ENCODE peak calls at places on chromosomes 5 and 9, in four cellular contexts. X is GM12878, C is H1, Q is HepG2. Z is an unnamed sample.

GRCh38 chr9:105993051-105993854 is 298.9 kb downstream of the TMEM38B start:
- DNase-seq in X (no peak), C (no peak), Q (no peak), Z (no peak)

GRCh38 chr5:97065475-97065874 is 76.9 kb downstream of the LIX1 start:
- DNase-seq in X (no peak), C (no peak), Q (no peak), Z (no peak)

GRCh38 chr5:112634796-112635195 is 102.9 kb upstream of the APC start:
- DNase-seq in X (no peak), C (no peak), Q (no peak), Z (no peak)

GRCh38 chr5:31894131-31894530 is 255.2 kb downstream of the PDZD2 start:
- DNase-seq in X (no peak), C (no peak), Q (no peak), Z (no peak)

GRCh38 chr9:76634356-76635054 is 129.7 kb upstream of the PCA3 start:
- DNase-seq in X (no peak), C (no peak), Q (peak; percentile 15), Z (no peak)

GRCh38 chr9:109274768-109275596 is 45.9 kb downstream of the EPB41L4B start:
- DNase-seq in X (no peak), C (no peak), Q (no peak), Z (no peak)

GRCh38 chr9:126989847-126990821 is 75.6 kb downstream of the RALGPS1 start:
- DNase-seq in X (no peak), C (no peak), Q (no peak), Z (no peak)

GRCh38 chr9:130254753-130255637 is 10.6 kb upstream of the HMCN2 start:
- DNase-seq in X (no peak), C (no peak), Q (no peak), Z (no peak)

GRCh38 chr5:175823731-175824525 is 47.5 kb upstream of the CPLX2 start:
- DNase-seq in X (no peak), C (no peak), Q (no peak), Z (no peak)

GRCh38 chr5:54793612-54794436 is 191.6 kb downstream of the ESM1 start:
- DNase-seq in X (no peak), C (no peak), Q (no peak), Z (no peak)

GRCh38 chr9:130601100-130601499 is 21.7 kb downstream of the FUBP3 start:
- DNase-seq in X (no peak), C (no peak), Q (peak; percentile 72), Z (no peak)

GRCh38 chr5:57037355-57037754 is 85.4 kb upstream of the MIER3 start:
- DNase-seq in X (no peak), C (peak; percentile 2), Q (peak; percentile 8), Z (peak; percentile 15)

GRCh38 chr5:108945094-108945493 is 197.4 kb downstream of the FER start:
- DNase-seq in X (no peak), C (no peak), Q (no peak), Z (no peak)

GRCh38 chr9:135524130-135524861 is 3.1 kb downstream of the LCN1 start:
- DNase-seq in X (no peak), C (no peak), Q (no peak), Z (no peak)

GRCh38 chr5:161544350-161544765 is 2.2 kb downstream of the GABRB2 start:
- DNase-seq in X (no peak), C (no peak), Q (peak; percentile 30), Z (peak; percentile 61)

GRCh38 chr5:35360671-35361070 is 130.4 kb upstream of the PRLR start:
- DNase-seq in X (no peak), C (no peak), Q (no peak), Z (no peak)

GRCh38 chr9:16030513-16031185 is 477.8 kb downstream of the CCDC171 start:
- DNase-seq in X (peak; percentile 35), C (no peak), Q (no peak), Z (no peak)

GRCh38 chr5:67268233-67269011 is 71.8 kb upstream of the CD180 start:
- DNase-seq in X (no peak), C (no peak), Q (peak; percentile 62), Z (peak; percentile 72)

GRCh38 chr9:133112361-133113026 is 8.5 kb downstream of the RALGDS start:
- DNase-seq in X (peak; percentile 63), C (no peak), Q (no peak), Z (no peak)

GRCh38 chr9:120913673-120914266 is 12.8 kb downstream of the TRAF1 start:
- DNase-seq in X (no peak), C (no peak), Q (no peak), Z (no peak)

GRCh38 chr5:132422720-132423442 is 53.4 kb downstream of the SLC22A5 start:
- DNase-seq in X (no peak), C (no peak), Q (peak; percentile 81), Z (no peak)

GRCh38 chr5:52269853-52270252 is 517.9 kb upstream of the ITGA1 start:
- DNase-seq in X (no peak), C (no peak), Q (no peak), Z (no peak)

GRCh38 chr9:89359636-89360315 is 41.5 kb downstream of the SECISBP2 start:
- DNase-seq in X (no peak), C (no peak), Q (no peak), Z (no peak)

GRCh38 chr5:88113429-88113828 is 155.2 kb downstream of the TMEM161B start:
- DNase-seq in X (no peak), C (no peak), Q (no peak), Z (no peak)

GRCh38 chr9:34328500-34328982 is 527 bp downstream of the KIF24 start:
- DNase-seq in X (peak; percentile 5), C (no peak), Q (no peak), Z (no peak)

GRCh38 chr9:3478549-3478953 is 47.2 kb downstream of the RFX3 start:
- DNase-seq in X (peak; percentile 74), C (no peak), Q (peak; percentile 9), Z (no peak)

GRCh38 chr5:138954257-138955012 is 79.3 kb upstream of the LRRTM2 start:
- DNase-seq in X (no peak), C (no peak), Q (no peak), Z (no peak)

GRCh38 chr9:126482361-126483044 is 131.2 kb upstream of the LMX1B start:
- DNase-seq in X (no peak), C (peak; percentile 36), Q (no peak), Z (no peak)

GRCh38 chr5:149549461-149550266 is 1.6 kb downstream of the CSNK1A1 start:
- DNase-seq in X (peak; percentile 32), C (no peak), Q (peak; percentile 86), Z (peak; percentile 46)

GRCh38 chr5:172637122-172637580 is 3.9 kb upstream of the NEURL1B start:
- DNase-seq in X (no peak), C (no peak), Q (no peak), Z (no peak)

GRCh38 chr9:135448570-135449180 is 30.9 kb upstream of the PPP1R26 start:
- DNase-seq in X (no peak), C (no peak), Q (no peak), Z (peak; percentile 9)

GRCh38 chr5:135386886-135387628 is 12.0 kb downstream of the MACROH2A1 start:
- DNase-seq in X (no peak), C (no peak), Q (peak; percentile 13), Z (no peak)

GRCh38 chr9:129612123-129612522 is 8.8 kb downstream of the C9orf50 start:
- DNase-seq in X (no peak), C (no peak), Q (no peak), Z (no peak)

GRCh38 chr5:159518361-159518760 is 188.1 kb upstream of the IL12B start:
- DNase-seq in X (no peak), C (no peak), Q (no peak), Z (no peak)

GRCh38 chr9:112075009-112075378 is 100.1 kb downstream of the SUSD1 start:
- DNase-seq in X (no peak), C (no peak), Q (no peak), Z (no peak)

GRCh38 chr9:112076814-112077213 is 98.3 kb downstream of the SUSD1 start:
- DNase-seq in X (no peak), C (no peak), Q (no peak), Z (no peak)

GRCh38 chr9:112078432-112078831 is 96.7 kb downstream of the SUSD1 start:
- DNase-seq in X (peak; percentile 75), C (no peak), Q (no peak), Z (no peak)

GRCh38 chr9:112072721-112073553 is 102.2 kb downstream of the SUSD1 start:
- DNase-seq in X (no peak), C (no peak), Q (no peak), Z (no peak)

DNA sequence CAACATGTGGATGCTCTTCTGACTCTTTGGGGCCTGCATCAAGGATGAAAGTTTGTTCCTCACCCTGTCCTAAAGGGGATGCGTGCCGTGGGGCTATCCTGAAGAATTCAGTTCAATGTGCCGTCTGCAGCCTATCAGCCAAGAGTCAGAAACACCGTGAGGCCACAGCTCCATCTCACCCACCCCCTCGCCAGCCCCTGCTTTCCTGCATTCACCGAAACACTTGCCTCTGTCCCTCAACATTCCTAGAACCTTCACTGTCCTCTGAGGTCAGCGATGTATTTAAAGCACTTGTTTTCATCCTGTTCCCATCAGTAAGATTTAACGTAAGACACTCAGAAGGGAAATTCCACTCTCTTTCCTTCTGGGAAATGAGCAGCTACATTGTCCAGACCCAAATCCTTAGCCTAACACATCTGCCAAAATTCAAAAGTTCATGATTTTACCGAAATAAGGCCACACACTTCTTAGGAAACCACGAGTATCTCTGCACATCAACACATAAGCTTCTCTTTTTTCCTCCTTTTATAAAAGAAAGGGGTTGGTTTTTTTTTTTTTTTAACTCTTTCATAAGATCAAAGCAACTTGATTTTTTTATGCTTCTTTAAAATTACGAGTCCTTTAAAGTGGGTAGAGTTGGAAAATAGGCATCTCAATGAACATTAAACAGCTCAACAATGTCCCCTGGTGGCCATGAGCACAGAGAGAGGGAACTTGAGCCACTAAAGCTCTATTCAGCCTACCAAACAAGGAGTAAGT is 100.7 kb downstream of the SUSD1 start:
- DNase-seq in X (peak; percentile 84), C (no peak), Q (peak; percentile 40), Z (peak; percentile 53)
- H3K9ac ChIP-seq in X (peak overlapping the region; percentile 51), C (no peak overlapping the region), Q (no peak overlapping the region), Z (peak overlapping the region; percentile 44)

GRCh38 chr5:76836585-76836984 is 13.2 kb upstream of the S100Z start:
- DNase-seq in X (no peak), C (no peak), Q (no peak), Z (no peak)

GRCh38 chr5:76836181-76836580 is 13.6 kb upstream of the S100Z start:
- DNase-seq in X (no peak), C (no peak), Q (no peak), Z (no peak)

DNA sequence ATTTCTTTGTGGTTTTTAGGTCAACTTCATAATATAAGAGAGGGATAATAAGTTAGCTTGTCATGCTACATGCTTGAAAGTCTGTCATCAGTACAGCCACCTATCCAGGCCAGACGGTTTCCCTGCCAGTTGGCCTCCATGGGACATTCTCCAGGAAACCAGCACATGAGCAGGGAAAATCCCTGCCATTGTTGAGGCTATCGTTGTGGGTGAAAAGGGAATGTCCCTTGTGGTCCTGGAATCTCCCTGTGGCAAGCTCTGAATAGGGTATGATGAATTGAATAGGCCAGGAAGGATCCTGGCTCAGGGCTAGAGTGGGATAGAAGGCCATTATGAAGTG is 12.2 kb downstream of the F2RL1 start:
- DNase-seq in X (peak; percentile 27), C (no peak), Q (no peak), Z (no peak)
- TF ChIP-seq TCF12 in X (no peak), C (no peak), Q (no peak), Z (peak; percentile 80)

GRCh38 chr5:69024241-69024651 is 69.6 kb upstream of the SLC30A5 start:
- DNase-seq in X (no peak), C (no peak), Q (peak; percentile 58), Z (peak; percentile 68)
- TF ChIP-seq SIN3A in X (no peak), C (no peak), Q (no peak), Z (no peak)

DNA sequence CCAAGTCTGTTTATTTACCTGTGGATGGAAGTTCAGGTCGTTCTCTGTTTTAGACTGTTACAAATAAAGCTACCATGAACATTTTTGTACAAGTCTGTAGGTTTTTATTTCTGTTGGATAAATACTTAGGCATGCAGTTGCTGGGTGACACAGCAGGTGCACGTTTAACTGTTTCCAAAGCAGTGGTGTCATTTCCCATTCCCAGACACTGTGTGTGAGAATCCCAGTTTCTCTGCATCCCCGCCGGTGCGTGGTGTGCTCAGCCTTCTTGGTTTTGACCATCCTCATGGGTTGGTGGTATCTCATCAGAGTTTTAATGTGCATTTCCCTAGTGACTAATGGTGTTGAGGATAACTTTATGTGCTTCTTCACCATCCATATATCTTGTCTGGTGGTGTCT is 27.2 kb downstream of the AHRR start:
- DNase-seq in X (no peak), C (no peak), Q (no peak), Z (no peak)
- H3K9ac ChIP-seq in X (no peak overlapping the region), C (no peak overlapping the region), Q (no peak overlapping the region), Z (no peak overlapping the region)